ENCODE peak calls at places on chromosome 20, in four cellular contexts. One of them, this sample, is unnamed.

GRCh38 chr20:63114006-63114692 is 101.8 kb downstream of the YTHDF1 start:
- DNase-seq in neural progenitor cell: no peak
- DNase-seq in fibroblast of lung: no peak
- DNase-seq in mammary epithelial cell: no peak
- DNase-seq in this sample: no peak

GRCh38 chr20:31723282-31724078 is 812 bp upstream of the BCL2L1 start:
- DNase-seq in neural progenitor cell: peak; percentile 99
- DNase-seq in fibroblast of lung: peak; percentile 98
- DNase-seq in mammary epithelial cell: peak; percentile 96
- DNase-seq in this sample: peak; percentile 100

GRCh38 chr20:38125157-38126056 is 39.7 kb downstream of the TGM2 start:
- DNase-seq in mammary epithelial cell: no peak
- DNase-seq in neural progenitor cell: no peak
- DNase-seq in fibroblast of lung: peak; percentile 73
- DNase-seq in this sample: no peak

GRCh38 chr20:49627329-49627761 is 59.4 kb upstream of the PTGIS start:
- DNase-seq in fibroblast of lung: no peak
- DNase-seq in mammary epithelial cell: no peak
- DNase-seq in neural progenitor cell: no peak
- DNase-seq in this sample: no peak

GRCh38 chr20:41175201-41175651 is 37.9 kb downstream of the PLCG1 start:
- DNase-seq in mammary epithelial cell: no peak
- DNase-seq in neural progenitor cell: no peak
- DNase-seq in fibroblast of lung: no peak
- DNase-seq in this sample: no peak

GRCh38 chr20:12670292-12670691 is 338.5 kb upstream of the SPTLC3 start:
- DNase-seq in fibroblast of lung: no peak
- DNase-seq in mammary epithelial cell: no peak
- DNase-seq in neural progenitor cell: no peak
- DNase-seq in this sample: no peak

GRCh38 chr20:63664861-63665594 is 6.9 kb downstream of the RTEL1 start:
- DNase-seq in mammary epithelial cell: no peak
- DNase-seq in fibroblast of lung: no peak
- DNase-seq in neural progenitor cell: peak; percentile 78
- DNase-seq in this sample: peak; percentile 64

GRCh38 chr20:64161595-64162238 is 2.5 kb upstream of the MYT1 start:
- DNase-seq in mammary epithelial cell: peak; percentile 38
- DNase-seq in fibroblast of lung: peak; percentile 47
- DNase-seq in neural progenitor cell: peak; percentile 96
- DNase-seq in this sample: peak; percentile 94

GRCh38 chr20:6668546-6668945 is 98.9 kb upstream of the BMP2 start:
- DNase-seq in fibroblast of lung: no peak
- DNase-seq in neural progenitor cell: no peak
- DNase-seq in mammary epithelial cell: no peak
- DNase-seq in this sample: no peak

GRCh38 chr20:16296933-16297332 is 276.3 kb downstream of the KIF16B start:
- DNase-seq in fibroblast of lung: no peak
- DNase-seq in mammary epithelial cell: no peak
- DNase-seq in neural progenitor cell: no peak
- DNase-seq in this sample: no peak

GRCh38 chr20:38050691-38051090 is 17.1 kb downstream of the RPRD1B start:
- DNase-seq in mammary epithelial cell: peak; percentile 68
- DNase-seq in fibroblast of lung: peak; percentile 61
- DNase-seq in neural progenitor cell: no peak
- DNase-seq in this sample: no peak

GRCh38 chr20:59721386-59721785 is 117.0 kb downstream of the PHACTR3 start:
- DNase-seq in fibroblast of lung: no peak
- DNase-seq in neural progenitor cell: no peak
- DNase-seq in mammary epithelial cell: no peak
- DNase-seq in this sample: no peak
- H3K4me1 ChIP-seq in fibroblast of lung: no peaks in the 10 kb centered on the region
- H3K4me1 ChIP-seq in neural progenitor cell: no peaks in the 10 kb centered on the region
- H3K4me1 ChIP-seq in mammary epithelial cell: no peaks in the 10 kb centered on the region
- H3K4me1 ChIP-seq in this sample: no peaks in the 10 kb centered on the region

GRCh38 chr20:58855506-58856314 is 3.2 kb downstream of the GNAS start:
- DNase-seq in neural progenitor cell: no peak
- DNase-seq in fibroblast of lung: no peak
- DNase-seq in mammary epithelial cell: peak; percentile 53
- DNase-seq in this sample: no peak
- TF ChIP-seq EZH2 in neural progenitor cell: peak; percentile 86
- TF ChIP-seq EZH2 in fibroblast of lung: peak; percentile 67
- TF ChIP-seq EZH2 in mammary epithelial cell: peak; percentile 7
- TF ChIP-seq EZH2 in this sample: peak; percentile 90

GRCh38 chr20:54168961-54169862 is 4.6 kb downstream of the CYP24A1 start:
- DNase-seq in fibroblast of lung: peak; percentile 22
- DNase-seq in neural progenitor cell: no peak
- DNase-seq in mammary epithelial cell: no peak
- DNase-seq in this sample: no peak
- H3K4me1 ChIP-seq in fibroblast of lung: no peaks in the 10 kb centered on the region
- H3K4me1 ChIP-seq in neural progenitor cell: peaks cover 4% of the 10 kb centered on the region
- H3K4me1 ChIP-seq in mammary epithelial cell: peaks cover 23% of the 10 kb centered on the region
- H3K4me1 ChIP-seq in this sample: peaks cover 5% of the 10 kb centered on the region

DNA sequence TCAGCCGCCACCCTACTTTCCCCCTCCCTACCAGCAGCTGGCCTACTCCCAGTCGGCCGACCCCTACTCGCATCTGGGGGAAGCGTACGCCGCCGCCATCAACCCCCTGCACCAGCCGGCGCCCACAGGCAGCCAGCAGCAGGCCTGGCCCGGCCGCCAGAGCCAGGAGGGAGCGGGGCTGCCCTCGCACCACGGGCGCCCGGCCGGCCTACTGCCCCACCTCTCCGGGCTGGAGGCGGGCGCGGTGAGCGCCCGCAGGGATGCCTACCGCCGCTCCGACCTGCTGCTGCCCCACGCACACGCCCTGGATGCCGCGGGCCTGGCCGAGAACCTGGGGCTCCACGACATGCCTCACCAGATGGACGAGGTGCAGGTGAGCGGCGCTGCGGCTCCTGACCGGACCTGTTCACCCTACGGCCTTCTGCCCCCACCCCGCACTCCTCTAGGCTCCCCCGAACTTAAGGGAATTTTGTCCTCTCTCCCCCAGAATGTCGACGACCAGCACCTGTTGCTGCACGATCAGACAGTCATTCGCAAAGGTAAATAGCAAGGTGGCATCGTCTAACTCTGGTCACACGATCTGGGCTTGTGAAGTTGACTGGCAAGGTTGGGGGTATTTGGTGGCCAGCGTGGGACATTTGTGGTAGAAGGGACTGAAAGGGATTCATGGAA is 2.3 kb downstream of the TFAP2C start:
- DNase-seq in neural progenitor cell: peak; percentile 66
- DNase-seq in fibroblast of lung: no peak
- DNase-seq in mammary epithelial cell: peak; percentile 32
- DNase-seq in this sample: peak; percentile 46
- TF ChIP-seq EZH2 in neural progenitor cell: peak; percentile 73
- TF ChIP-seq EZH2 in fibroblast of lung: peak; percentile 63
- TF ChIP-seq EZH2 in mammary epithelial cell: no peak
- TF ChIP-seq EZH2 in this sample: no peak

DNA sequence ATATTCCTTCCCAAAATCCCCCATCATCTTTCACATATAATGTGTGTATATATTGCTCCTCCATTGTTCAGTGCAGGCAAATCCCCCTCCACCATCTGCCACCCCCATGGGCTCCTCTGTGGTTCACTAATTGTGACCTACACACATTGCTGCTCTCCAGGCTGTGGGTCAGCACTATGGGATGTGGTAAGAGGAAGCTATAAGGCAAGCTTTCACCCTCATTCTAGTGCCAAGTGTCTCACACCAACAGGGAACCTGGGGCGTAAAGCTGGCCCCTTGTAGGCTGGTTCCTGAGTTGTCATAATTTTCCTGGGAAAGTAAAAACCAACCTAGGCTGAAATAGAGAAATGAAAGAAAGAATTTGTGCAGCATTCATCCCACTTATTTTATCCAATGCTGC is 16.8 kb downstream of the FKBP1A start:
- DNase-seq in fibroblast of lung: no peak
- DNase-seq in mammary epithelial cell: no peak
- DNase-seq in neural progenitor cell: no peak
- DNase-seq in this sample: no peak
- H3K4me1 ChIP-seq in fibroblast of lung: peaks cover 3% of the 10 kb centered on the region
- H3K4me1 ChIP-seq in mammary epithelial cell: peaks cover 66% of the 10 kb centered on the region
- H3K4me1 ChIP-seq in neural progenitor cell: peaks cover 12% of the 10 kb centered on the region
- H3K4me1 ChIP-seq in this sample: peaks cover 14% of the 10 kb centered on the region